ENCODE peak calls at places on chromosomes 16 and 17, in five cellular contexts. E is GM04504, B is pancreas, U is fibroblast of lung, Q is putamen. D is an unnamed sample.

GRCh38 chr17:81994593-81995462 is 17.4 kb downstream of the ASPSCR1 start:
- DNase-seq in E (no peak), B (no peak), U (peak; percentile 33), Q (no peak), D (no peak)

GRCh38 chr16:47073223-47074155 is 70.3 kb downstream of the NETO2 start:
- DNase-seq in E (no peak), B (no peak), U (no peak), Q (no peak), D (no peak)

GRCh38 chr17:48593126-48593829 is at the start of gene HOXB5:
- DNase-seq in E (no peak), B (no peak), U (no peak), Q (no peak), D (no peak)

GRCh38 chr16:81618187-81618586 is 160.9 kb upstream of the PLCG2 start:
- DNase-seq in E (no peak), B (no peak), U (no peak), Q (no peak), D (no peak)

GRCh38 chr17:63035695-63036094 is 69.7 kb downstream of the TANC2 start:
- DNase-seq in E (no peak), B (no peak), U (no peak), Q (no peak), D (no peak)

GRCh38 chr17:49873466-49873865 is 25.6 kb upstream of the TAC4 start:
- DNase-seq in E (no peak), B (no peak), U (no peak), Q (no peak), D (no peak)

GRCh38 chr16:67805718-67806427 is 487 bp downstream of the RANBP10 start:
- DNase-seq in E (no peak), B (peak; percentile 44), U (no peak), Q (no peak), D (no peak)

GRCh38 chr16:9437115-9437514 is 345.7 kb downstream of the HAPSTR1 start:
- DNase-seq in E (no peak), B (no peak), U (no peak), Q (no peak), D (no peak)

GRCh38 chr17:39000021-39000601 is 32.9 kb upstream of the FBXO47 start:
- DNase-seq in E (no peak), B (no peak), U (no peak), Q (no peak), D (no peak)

GRCh38 chr17:51087072-51087757 is 33.5 kb downstream of the SPAG9 start:
- DNase-seq in E (no peak), B (no peak), U (no peak), Q (no peak), D (no peak)

GRCh38 chr16:84643677-84644076 is 4.6 kb upstream of the KLHL36 start:
- DNase-seq in E (no peak), B (no peak), U (peak; percentile 41), Q (no peak), D (no peak)

GRCh38 chr16:30104090-30104489 is 8.1 kb upstream of the YPEL3 start:
- DNase-seq in E (no peak), B (no peak), U (no peak), Q (no peak), D (no peak)

GRCh38 chr16:1723450-1724147 is 17.6 kb downstream of the MAPK8IP3 start:
- DNase-seq in E (peak; percentile 17), B (no peak), U (peak; percentile 51), Q (no peak), D (peak; percentile 64)

GRCh38 chr17:75783069-75783783 is 1.4 kb upstream of the UNK start:
- DNase-seq in E (peak; percentile 36), B (no peak), U (peak; percentile 73), Q (peak; percentile 56), D (peak; percentile 42)

GRCh38 chr16:80526418-80527061 is 14.3 kb upstream of the DYNLRB2 start:
- DNase-seq in E (peak; percentile 26), B (peak; percentile 10), U (peak; percentile 69), Q (peak; percentile 28), D (peak; percentile 81)

GRCh38 chr17:80284631-80285030 is 24.0 kb downstream of the RNF213 start:
- DNase-seq in E (no peak), B (no peak), U (no peak), Q (no peak), D (no peak)

GRCh38 chr17:77100009-77100408 is 40.8 kb upstream of the SEC14L1 start:
- DNase-seq in E (no peak), B (no peak), U (no peak), Q (peak; percentile 65), D (no peak)

GRCh38 chr17:81684442-81684911 is 666 bp downstream of the HGS start:
- DNase-seq in E (no peak), B (no peak), U (peak; percentile 84), Q (no peak), D (no peak)

GRCh38 chr16:85686912-85687591 is 1.7 kb downstream of the GINS2 start:
- DNase-seq in E (no peak), B (no peak), U (no peak), Q (no peak), D (no peak)

GRCh38 chr17:21005367-21005766 is 37.4 kb downstream of the USP22 start:
- DNase-seq in E (no peak), B (no peak), U (no peak), Q (no peak), D (no peak)